ENCODE peak calls at places on chromosomes 3 and 15, in eight cellular contexts. M is IMR-90; X is brain microvascular endothelial cell; P is cardiac muscle cell; N is CD8-positive, alpha-beta T cell; Z is endodermal cell; G is K562; O is CD4-positive, alpha-beta T cell. S is an unnamed sample.

GRCh38 chr3:168847293-168847883 is 751.7 kb upstream of the GOLIM4 start:
- DNase-seq in M (peak), N (no peak), G (peak), P (peak), O (no peak), Z (no peak), X (peak), S (peak)

GRCh38 chr3:98612587-98612986 is 19.2 kb upstream of the CPOX start:
- DNase-seq in O (no peak), G (no peak), N (no peak), P (peak), M (no peak), X (no peak), Z (peak), S (no peak)

GRCh38 chr3:73228425-73228824 is 167.0 kb downstream of the EBLN2 start:
- DNase-seq in P (no peak), Z (no peak), O (no peak), N (no peak), X (no peak), G (no peak), M (no peak), S (peak)

GRCh38 chr15:61205427-61205826 is 23.7 kb downstream of the RORA start:
- DNase-seq in P (peak), O (no peak), N (no peak), M (no peak), X (peak), G (no peak), Z (no peak), S (no peak)

GRCh38 chr3:46367811-46368210 is 2.9 kb upstream of the CCR5 start:
- DNase-seq in G (no peak), P (no peak), O (no peak), Z (no peak), N (no peak), M (no peak), X (no peak), S (no peak)

GRCh38 chr3:134363381-134363755 is 10.9 kb downstream of the AMOTL2 start:
- DNase-seq in X (no peak), Z (no peak), P (no peak), O (no peak), M (no peak), N (no peak), G (no peak), S (no peak)

GRCh38 chr3:190425833-190426232 is 23.9 kb downstream of the TMEM207 start:
- DNase-seq in M (no peak), Z (no peak), P (no peak), N (no peak), G (no peak), X (no peak), O (no peak), S (no peak)

GRCh38 chr15:73571346-73571745 is 61.8 kb downstream of the NPTN start:
- DNase-seq in P (no peak), X (no peak), G (no peak), Z (no peak), N (no peak), O (no peak), M (no peak), S (no peak)

GRCh38 chr3:171982829-171983228 is 56.5 kb upstream of the FNDC3B start:
- DNase-seq in O (no peak), N (no peak), Z (no peak), X (peak), M (peak), P (peak), G (no peak), S (no peak)

GRCh38 chr3:168047190-168047795 is 48.4 kb downstream of the GOLIM4 start:
- DNase-seq in M (peak), X (peak), P (peak), G (peak), N (no peak), Z (no peak), O (no peak), S (peak)

GRCh38 chr3:88235102-88235501 is 85.3 kb downstream of the C3orf38 start:
- DNase-seq in P (peak), X (peak), N (no peak), Z (no peak), M (no peak), O (no peak), G (no peak), S (peak)

GRCh38 chr3:192831111-192831644 is 86.5 kb downstream of the MB21D2 start:
- DNase-seq in G (no peak), M (peak), O (no peak), N (no peak), P (peak), X (peak), Z (no peak), S (no peak)

GRCh38 chr3:119257654-119258410 is 17.2 kb upstream of the B4GALT4 start:
- DNase-seq in G (no peak), P (peak), N (no peak), Z (no peak), O (no peak), M (peak), X (no peak), S (no peak)

GRCh38 chr3:170598091-170598502 is 12.2 kb upstream of the SLC7A14 start:
- DNase-seq in N (no peak), Z (no peak), P (no peak), X (no peak), G (no peak), O (no peak), M (no peak), S (no peak)

GRCh38 chr3:193872265-193872753 is 263.6 kb upstream of the HES1 start:
- DNase-seq in X (peak), Z (peak), M (peak), P (peak), G (peak), O (no peak), N (no peak), S (peak)

GRCh38 chr3:124174463-124174862 is 182.5 kb upstream of the ROPN1 start:
- DNase-seq in M (no peak), X (no peak), Z (no peak), O (no peak), P (peak), N (no peak), G (no peak), S (no peak)

GRCh38 chr15:58329781-58330467 is 101.9 kb upstream of the LIPC start:
- DNase-seq in P (no peak), N (no peak), X (no peak), G (no peak), O (no peak), Z (peak), M (no peak), S (no peak)

GRCh38 chr3:14490831-14491230 is 49.3 kb downstream of the GRIP2 start:
- DNase-seq in N (no peak), Z (no peak), G (no peak), M (no peak), X (no peak), O (no peak), P (no peak), S (peak)

GRCh38 chr3:65060904-65061303 is 373.1 kb upstream of the ADAMTS9 start:
- DNase-seq in X (no peak), G (no peak), O (no peak), N (no peak), M (no peak), Z (no peak), P (no peak), S (no peak)
- TF ChIP-seq CTCF in X (peak), G (peak), O (no peak), N (no peak), M (no peak), Z (peak), P (no peak), S (no peak)

GRCh38 chr3:15724446-15724845 is 73.3 kb downstream of the ANKRD28 start:
- DNase-seq in Z (no peak), X (no peak), N (no peak), G (no peak), P (no peak), M (no peak), O (no peak), S (no peak)

GRCh38 chr3:15726043-15726442 is 71.7 kb downstream of the ANKRD28 start:
- DNase-seq in P (no peak), N (no peak), M (peak), X (peak), O (no peak), G (no peak), Z (no peak), S (peak)

GRCh38 chr3:15726881-15727280 is 70.9 kb downstream of the ANKRD28 start:
- DNase-seq in G (no peak), O (no peak), Z (no peak), N (no peak), P (no peak), M (no peak), X (no peak), S (no peak)

GRCh38 chr3:15723624-15723884 is 74.2 kb downstream of the ANKRD28 start:
- DNase-seq in Z (no peak), X (no peak), O (no peak), G (no peak), N (no peak), M (no peak), P (no peak), S (no peak)

DNA sequence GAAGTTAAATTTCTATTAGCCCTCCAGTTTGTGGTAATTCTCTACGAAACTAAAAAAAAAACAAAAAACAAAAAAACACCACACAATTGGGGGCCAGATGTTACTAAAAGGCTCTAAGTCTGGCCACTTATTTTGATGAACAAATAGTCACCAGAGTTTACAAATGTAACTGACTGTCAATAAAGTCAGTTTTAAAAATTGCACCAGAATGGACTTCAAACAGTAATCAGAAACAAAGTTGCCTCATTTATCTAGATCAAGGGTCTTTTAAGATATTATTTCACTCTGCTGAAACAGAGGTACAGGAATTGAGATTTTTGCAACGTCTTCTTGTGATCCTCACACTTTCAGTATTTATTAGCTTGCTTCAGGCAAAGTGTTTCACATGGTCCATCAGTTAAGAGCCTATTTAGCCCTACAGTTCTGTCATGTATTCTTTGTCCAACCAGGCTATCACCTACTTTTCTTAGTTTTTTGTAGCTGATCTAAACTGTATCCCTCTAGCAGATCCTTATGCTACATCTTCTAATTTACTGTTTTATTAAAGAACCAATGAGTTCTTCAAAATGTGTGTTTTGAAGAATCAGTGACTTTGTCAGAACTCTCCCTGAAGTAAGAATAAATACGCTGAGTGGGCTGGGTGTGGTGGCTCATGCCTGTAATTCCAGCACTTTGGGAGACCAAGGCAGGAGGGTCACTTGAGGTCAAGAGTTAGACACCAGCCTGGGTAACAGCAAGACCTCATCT is 74.7 kb downstream of the ANKRD28 start:
- DNase-seq in G (no peak), X (no peak), N (no peak), Z (no peak), P (no peak), M (no peak), O (no peak), S (no peak)
- H3K27ac ChIP-seq in G (no peak), X (no peak), N (no peak), Z (no peak), P (no peak), M (peak), O (no peak), S (no peak)

GRCh38 chr3:135918600-135918999 is 46.9 kb upstream of the PPP2R3A start:
- DNase-seq in N (no peak), Z (no peak), X (no peak), M (peak), O (no peak), G (peak), P (peak), S (peak)
- TF ChIP-seq CTCF in N (no peak), Z (peak), X (peak), M (peak), O (no peak), G (peak), P (peak), S (peak)

DNA sequence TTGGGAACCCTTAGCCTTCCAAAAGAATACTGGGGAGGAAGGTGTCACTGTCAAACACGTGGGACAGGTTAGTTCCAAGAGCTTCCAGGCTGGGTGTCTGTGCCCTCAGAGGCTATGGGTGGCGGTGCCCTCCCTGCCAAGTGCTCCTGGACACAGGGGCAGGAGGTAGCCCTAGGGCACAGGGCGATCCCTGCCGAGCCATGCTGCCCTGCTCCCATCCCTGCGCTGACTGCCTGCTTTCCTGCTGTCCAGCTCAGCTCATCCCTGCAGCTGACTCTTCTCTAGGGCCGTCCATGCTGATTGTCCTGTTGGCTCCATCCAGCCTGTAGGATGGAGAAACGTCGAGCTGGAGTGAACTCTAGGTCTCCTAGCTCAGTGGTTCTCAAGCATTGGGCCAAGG is 3.6 kb downstream of the PDIA5 start:
- DNase-seq in P (no peak), X (no peak), G (no peak), Z (peak), M (no peak), N (no peak), O (no peak), S (no peak)
- H3K27ac ChIP-seq in P (no peak), X (no peak), G (no peak), Z (no peak), M (no peak), N (no peak), O (no peak), S (no peak)

DNA sequence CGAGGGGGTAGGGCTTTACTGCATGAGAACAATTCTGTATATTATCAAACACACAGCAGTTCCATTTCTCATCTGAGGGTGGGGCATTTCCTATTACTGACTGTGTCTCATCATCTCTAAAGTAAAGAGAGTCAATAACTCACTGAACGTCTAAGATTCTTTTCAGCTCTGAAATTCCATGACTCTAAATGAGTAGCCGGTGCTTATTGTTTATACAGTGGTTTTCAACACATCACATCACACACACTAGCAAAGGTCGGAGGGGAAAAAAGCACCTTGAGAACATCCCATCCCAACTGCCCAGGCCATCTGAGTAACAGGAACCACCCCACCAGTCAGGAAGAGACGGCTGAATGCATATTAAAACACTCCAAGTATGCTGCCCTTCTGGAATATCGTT is 196.0 kb downstream of the SUCLG2 start:
- DNase-seq in Z (no peak), P (no peak), M (peak), O (no peak), N (no peak), X (peak), G (no peak), S (no peak)
- TF ChIP-seq CTCF in Z (no peak), P (no peak), M (no peak), O (no peak), N (no peak), X (peak), G (no peak), S (no peak)

GRCh38 chr3:66485291-66485968 is 15.4 kb downstream of the LRIG1 start:
- DNase-seq in O (no peak), P (peak), G (no peak), X (peak), M (peak), Z (no peak), N (no peak), S (no peak)

GRCh38 chr3:66484106-66484857 is 16.5 kb downstream of the LRIG1 start:
- DNase-seq in Z (no peak), X (no peak), G (no peak), N (no peak), P (no peak), M (no peak), O (no peak), S (no peak)

GRCh38 chr3:66487475-66487874 is 13.3 kb downstream of the LRIG1 start:
- DNase-seq in Z (no peak), P (no peak), N (no peak), X (no peak), M (peak), O (no peak), G (no peak), S (no peak)

GRCh38 chr3:66486646-66487045 is 14.2 kb downstream of the LRIG1 start:
- DNase-seq in M (peak), O (no peak), G (no peak), P (peak), N (no peak), Z (no peak), X (no peak), S (no peak)

DNA sequence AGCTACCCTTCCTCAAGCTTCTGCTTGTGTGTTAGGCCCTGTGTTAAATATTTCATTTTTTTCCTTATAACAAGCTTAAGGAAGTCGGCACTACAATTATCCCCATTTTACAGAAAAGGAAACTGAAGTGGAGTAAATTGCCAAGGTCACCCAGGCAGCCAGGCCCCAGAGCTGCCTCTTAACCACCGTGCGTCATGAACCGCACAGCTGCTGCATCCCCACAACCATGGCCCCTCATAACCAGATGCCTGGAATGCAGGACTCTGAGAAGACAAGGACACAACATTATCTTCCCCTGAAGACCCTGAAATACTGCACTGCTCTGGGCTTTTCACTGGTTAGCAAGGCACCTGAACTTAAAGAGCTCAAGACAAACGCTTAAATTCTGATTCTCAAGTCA is 14.6 kb downstream of the LRIG1 start:
- DNase-seq in P (no peak), X (no peak), N (no peak), M (peak), Z (no peak), O (no peak), G (no peak), S (no peak)
- H3K27ac ChIP-seq in P (no peak), X (peak), N (no peak), M (peak), Z (no peak), O (no peak), G (no peak), S (peak)

DNA sequence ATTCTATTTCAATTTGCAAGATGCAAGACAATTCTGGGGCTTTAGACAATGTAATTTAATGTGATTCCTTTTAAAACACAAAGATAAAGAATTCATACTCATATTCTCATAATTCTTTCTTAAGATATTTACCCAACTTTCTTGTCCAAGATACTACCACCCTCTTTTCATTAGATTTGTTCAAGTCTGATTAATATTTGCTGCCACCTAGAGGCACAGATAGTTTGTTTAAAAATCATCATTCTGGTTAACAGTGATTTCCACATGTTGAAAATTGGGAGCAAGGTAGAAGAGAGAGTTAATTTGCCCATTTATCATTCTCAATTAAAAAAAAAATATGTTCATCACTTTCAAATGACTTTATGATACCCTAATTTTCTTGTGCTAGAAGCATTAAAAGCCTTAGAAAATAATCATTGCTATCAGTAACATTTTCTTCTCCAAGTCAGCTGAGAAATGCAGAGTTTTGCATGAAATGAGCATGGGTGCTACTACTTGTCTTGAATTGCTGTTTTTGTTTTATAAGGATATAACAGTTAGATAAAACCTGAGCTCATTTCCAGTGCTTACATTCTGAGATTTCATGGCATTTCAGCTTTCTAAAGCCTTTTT is 11.6 kb downstream of the TAMM41 start:
- DNase-seq in M (peak), G (no peak), O (no peak), X (no peak), Z (no peak), N (no peak), P (peak), S (peak)
- TF ChIP-seq CTCF in M (peak), G (no peak), O (peak), X (peak), Z (peak), N (no peak), P (peak), S (peak)

S was measured in RWPE1.